ENCODE peak calls at places on chromosomes 11 and 22, in five cellular contexts. T, G, V, Y and F are unnamed samples.

GRCh38 chr11:96105197-96105895 is 181.4 kb upstream of the MTMR2 start:
- DNase-seq in T (no peak), G (no peak), V (no peak), Y (no peak), F (no peak)

GRCh38 chr11:125412509-125412908 is 83.6 kb downstream of the FEZ1 start:
- DNase-seq in T (no peak), G (no peak), V (no peak), Y (no peak), F (no peak)

GRCh38 chr22:46050916-46051614 is 74.1 kb upstream of the WNT7B start:
- DNase-seq in T (no peak), G (no peak), V (no peak), Y (no peak), F (no peak)

GRCh38 chr11:64343740-64344133 is 3.7 kb downstream of the CCDC88B start:
- DNase-seq in T (no peak), G (no peak), V (no peak), Y (no peak), F (peak)

GRCh38 chr11:131584694-131585592 is 214.5 kb downstream of the NTM start:
- DNase-seq in T (no peak), G (no peak), V (no peak), Y (no peak), F (no peak)

GRCh38 chr11:123590296-123590912 is 64.0 kb downstream of the SCN3B start:
- DNase-seq in T (no peak), G (peak), V (no peak), Y (peak), F (peak)

GRCh38 chr11:84215671-84216070 is 929.5 kb upstream of the CCDC90B start:
- DNase-seq in T (no peak), G (no peak), V (no peak), Y (no peak), F (no peak)

GRCh38 chr11:104320091-104320490 is 156.1 kb upstream of the PDGFD start:
- DNase-seq in T (no peak), G (no peak), V (no peak), Y (no peak), F (peak)

GRCh38 chr11:76315182-76315853 is 65.6 kb downstream of the THAP12 start:
- DNase-seq in T (no peak), G (no peak), V (no peak), Y (no peak), F (no peak)

GRCh38 chr11:62416596-62416995 is 2.2 kb upstream of the SCGB1A1 start:
- DNase-seq in T (no peak), G (no peak), V (no peak), Y (no peak), F (no peak)

GRCh38 chr11:41795004-41795403 is 335.6 kb upstream of the LRRC4C start:
- DNase-seq in T (no peak), G (no peak), V (no peak), Y (no peak), F (no peak)

GRCh38 chr22:47030881-47031627 is 268.6 kb downstream of the TBC1D22A start:
- DNase-seq in T (no peak), G (no peak), V (no peak), Y (no peak), F (no peak)

GRCh38 chr11:6703247-6704063 is 20.3 kb upstream of the MRPL17 start:
- DNase-seq in T (peak), G (peak), V (no peak), Y (peak), F (peak)